ENCODE peak calls at places on chromosome 7, in seven cellular contexts. K is natural killer cell; Z is RWPE1; U is glutamatergic neuron; Q is fibroblast of mammary gland; P is astrocyte of the spinal cord; C is CD4-positive, alpha-beta T cell. X is an unnamed sample.

GRCh38 chr7:47239927-47240570 is 341.9 kb downstream of the TNS3 start:
- DNase-seq in K (no peak), C (no peak), Z (no peak), P (no peak), Q (peak; percentile 60), U (no peak), X (no peak)

GRCh38 chr7:148711191-148712102 is 12.7 kb downstream of the CUL1 start:
- DNase-seq in U (no peak), Z (no peak), C (no peak), P (no peak), Q (no peak), K (no peak), X (no peak)

GRCh38 chr7:94698275-94698674 is 42.3 kb upstream of the SGCE start:
- DNase-seq in C (no peak), P (peak; percentile 90), Q (peak; percentile 82), U (no peak), K (no peak), Z (peak; percentile 34), X (no peak)

GRCh38 chr7:8261711-8262695 is at the start of gene ICA1:
- DNase-seq in Z (peak; percentile 66), U (peak; percentile 85), C (no peak), K (no peak), P (peak; percentile 36), Q (peak; percentile 13), X (no peak)

GRCh38 chr7:82593780-82594179 is 150.2 kb upstream of the CACNA2D1 start:
- DNase-seq in Q (peak; percentile 24), K (no peak), U (no peak), P (no peak), C (no peak), Z (peak; percentile 64), X (no peak)

GRCh38 chr7:71612892-71613291 is 480.9 kb downstream of the GALNT17 start:
- DNase-seq in U (no peak), P (peak; percentile 57), K (no peak), C (no peak), Z (no peak), Q (peak; percentile 65), X (no peak)

GRCh38 chr7:158075633-158076001 is 512.0 kb downstream of the PTPRN2 start:
- DNase-seq in Q (no peak), P (no peak), C (no peak), K (no peak), Z (no peak), U (no peak), X (no peak)

GRCh38 chr7:18414885-18415284 is 80.7 kb upstream of the HDAC9 start:
- DNase-seq in Q (no peak), C (no peak), P (no peak), Z (no peak), K (no peak), U (no peak), X (no peak)

GRCh38 chr7:132221356-132221755 is 354.9 kb downstream of the PLXNA4 start:
- DNase-seq in Q (no peak), Z (no peak), P (no peak), C (no peak), K (no peak), U (no peak), X (peak; percentile 8)

GRCh38 chr7:69708857-69709256 is 110.6 kb downstream of the AUTS2 start:
- DNase-seq in C (no peak), Q (peak; percentile 62), U (no peak), P (peak; percentile 17), Z (no peak), K (no peak), X (no peak)

GRCh38 chr7:157671358-157672255 is 334.8 kb downstream of the DNAJB6 start:
- DNase-seq in Z (no peak), C (no peak), K (no peak), Q (no peak), P (no peak), U (no peak), X (peak; percentile 33)

GRCh38 chr7:815284-816216 is 16.7 kb upstream of the SUN1 start:
- DNase-seq in K (no peak), Q (no peak), Z (peak; percentile 25), P (no peak), C (no peak), U (peak; percentile 88), X (no peak)

GRCh38 chr7:1677206-1678069 is 7.4 kb downstream of the ELFN1 start:
- DNase-seq in Z (no peak), U (no peak), C (no peak), K (no peak), Q (no peak), P (no peak), X (no peak)

GRCh38 chr7:114008696-114009095 is 89.9 kb upstream of the PPP1R3A start:
- DNase-seq in Q (no peak), Z (no peak), K (no peak), U (no peak), P (no peak), C (no peak), X (no peak)
- TF ChIP-seq CTCF in Q (no peak), Z (no peak), K (no peak), U (no peak), P (no peak), C (no peak), X (no peak)

DNA sequence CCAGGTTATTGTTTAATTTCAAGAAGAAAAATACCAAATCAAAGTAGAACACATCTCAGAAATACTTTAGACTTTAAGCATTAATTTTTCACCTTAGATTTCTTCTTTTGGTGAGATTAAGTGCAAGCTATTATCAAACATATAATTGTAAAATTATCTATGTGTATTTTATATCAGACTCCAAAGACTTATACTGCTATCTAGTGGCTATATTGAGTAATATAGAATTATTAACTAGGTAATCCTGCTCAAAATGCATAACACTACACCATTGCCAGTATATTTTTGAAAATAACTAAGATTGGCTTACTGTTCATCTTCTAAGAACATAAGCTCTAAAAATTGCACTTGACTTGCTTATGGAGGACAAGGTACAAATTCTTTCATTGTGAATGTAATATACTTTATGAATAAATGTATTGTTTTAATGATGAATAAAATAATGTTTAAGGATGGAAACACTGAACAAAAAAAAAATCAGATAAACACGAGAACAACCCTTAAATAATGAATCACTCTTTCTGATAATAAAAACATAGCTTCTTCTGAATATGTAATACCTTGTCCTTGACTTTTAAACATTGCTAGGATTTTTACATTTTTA is 86.7 kb upstream of the GNAI1 start:
- DNase-seq in P (no peak), C (no peak), Z (peak; percentile 14), K (no peak), Q (peak; percentile 12), U (no peak), X (no peak)
- TF ChIP-seq CTCF in P (no peak), C (no peak), Z (peak; percentile 75), K (no peak), Q (peak; percentile 38), U (no peak), X (peak; percentile 16)

GRCh38 chr7:131212114-131212513 is 115.6 kb upstream of the MKLN1 start:
- DNase-seq in P (peak; percentile 33), C (no peak), U (no peak), K (no peak), Q (peak; percentile 32), Z (no peak), X (no peak)
- TF ChIP-seq CTCF in P (no peak), C (no peak), U (no peak), K (no peak), Q (no peak), Z (no peak), X (no peak)

DNA sequence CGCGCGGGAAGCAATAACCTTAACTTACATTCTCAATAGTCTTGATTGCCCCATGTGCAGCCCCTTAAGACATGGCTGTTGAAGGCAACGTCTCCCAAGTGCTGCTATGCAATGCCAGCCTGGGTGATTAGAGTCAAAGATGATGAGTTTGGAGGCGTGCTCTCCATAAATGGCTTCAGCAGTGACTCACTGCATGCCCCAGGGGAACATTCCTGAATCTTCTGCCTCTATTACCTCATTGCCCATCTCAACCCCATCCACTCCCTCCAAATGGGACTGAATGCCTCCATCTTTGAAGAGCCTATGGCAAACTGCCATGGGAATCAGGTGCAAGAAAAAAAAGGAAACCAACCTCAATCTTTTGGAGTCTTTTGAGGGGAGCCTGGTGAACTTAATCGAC is 282.8 kb downstream of the SNX10 start:
- DNase-seq in Z (peak; percentile 78), K (no peak), C (no peak), U (no peak), P (no peak), Q (peak; percentile 27), X (no peak)
- TF ChIP-seq CTCF in Z (no peak), K (no peak), C (no peak), U (no peak), P (no peak), Q (no peak), X (no peak)

GRCh38 chr7:63112764-63113712 is 885.6 kb upstream of the ZNF722 start:
- DNase-seq in U (no peak), C (no peak), Z (no peak), Q (no peak), P (no peak), K (no peak), X (no peak)
- TF ChIP-seq CTCF in U (no peak), C (no peak), Z (no peak), Q (no peak), P (no peak), K (no peak), X (no peak)

GRCh38 chr7:17009007-17009719 is 127.4 kb upstream of the AGR3 start:
- DNase-seq in K (no peak), U (no peak), P (peak; percentile 21), C (no peak), Z (no peak), Q (peak; percentile 64), X (peak; percentile 48)
- TF ChIP-seq CTCF in K (peak; percentile 54), U (no peak), P (no peak), C (no peak), Z (no peak), Q (peak; percentile 54), X (peak; percentile 50)